ENCODE peak calls at places on chromosomes 4 and X, in seven cellular contexts. F, B, T, L, Y, N and G are unnamed samples.

GRCh38 chr4:164779811-164780216 is 25.9 kb downstream of the SMIM31 start:
- DNase-seq in Y (peak), L (peak), B (peak), T (no peak), N (peak), F (no peak), G (peak)

GRCh38 chrX:38006283-38006682 is at the start of gene SYTL5:
- DNase-seq in F (no peak), B (no peak), T (no peak), L (no peak), N (peak), Y (no peak), G (no peak)

GRCh38 chrX:101232316-101232715 is 12.7 kb downstream of the DRP2 start:
- DNase-seq in Y (no peak), B (no peak), T (no peak), L (peak), F (no peak), N (no peak), G (no peak)

GRCh38 chr4:150367326-150367725 is 214.6 kb upstream of the MAB21L2 start:
- DNase-seq in T (no peak), F (no peak), L (no peak), Y (no peak), N (no peak), B (no peak), G (no peak)

GRCh38 chr4:110780538-110780937 is 157.7 kb upstream of the PITX2 start:
- DNase-seq in Y (no peak), L (no peak), B (no peak), F (no peak), T (no peak), N (no peak), G (no peak)

GRCh38 chr4:5127556-5127955 is 76.3 kb downstream of the STK32B start:
- DNase-seq in T (no peak), N (no peak), B (no peak), Y (peak), F (no peak), L (no peak), G (no peak)

GRCh38 chr4:105474110-105474518 is 252 bp upstream of the PPA2 start:
- DNase-seq in T (no peak), L (no peak), B (no peak), N (peak), F (no peak), Y (no peak), G (no peak)

GRCh38 chrX:97211070-97211469 is 327.4 kb downstream of the RPA4 start:
- DNase-seq in F (no peak), T (no peak), Y (no peak), L (no peak), N (no peak), B (no peak), G (no peak)

GRCh38 chr4:60605651-60606354 is 594.3 kb upstream of the ADGRL3 start:
- DNase-seq in Y (no peak), N (no peak), T (no peak), B (no peak), L (peak), F (no peak), G (no peak)

GRCh38 chr4:163201358-163201757 is 34.7 kb upstream of the NAF1 start:
- DNase-seq in F (no peak), N (no peak), T (no peak), L (no peak), Y (no peak), B (no peak), G (no peak)

GRCh38 chr4:165481458-165481857 is 102.7 kb downstream of the CPE start:
- DNase-seq in L (no peak), B (no peak), Y (no peak), T (no peak), N (no peak), F (no peak), G (no peak)

GRCh38 chr4:128191115-128191897 is 96.3 kb downstream of the PGRMC2 start:
- DNase-seq in N (peak), Y (peak), B (peak), T (peak), L (peak), F (no peak), G (peak)

GRCh38 chr4:55500072-55500471 is 46.6 kb downstream of the CLOCK start:
- DNase-seq in L (no peak), Y (no peak), B (no peak), F (no peak), T (no peak), N (no peak), G (no peak)

GRCh38 chrX:72305286-72306084 is at the start of gene CITED1:
- DNase-seq in F (no peak), L (peak), N (no peak), B (no peak), T (no peak), Y (no peak), G (peak)

GRCh38 chr4:22531226-22531625 is 15.4 kb upstream of the ADGRA3 start:
- DNase-seq in B (no peak), Y (no peak), T (no peak), N (peak), F (no peak), L (no peak), G (no peak)

GRCh38 chr4:18458465-18458864 is 436.9 kb upstream of the LCORL start:
- DNase-seq in B (no peak), L (no peak), N (no peak), Y (no peak), F (no peak), T (no peak), G (no peak)

GRCh38 chr4:123096038-123096437 is 173.6 kb upstream of the NUDT6 start:
- DNase-seq in T (no peak), N (no peak), F (no peak), Y (no peak), B (no peak), L (peak), G (no peak)

GRCh38 chrX:132482632-132483031 is 6.2 kb downstream of the MBNL3 start:
- DNase-seq in Y (no peak), T (no peak), N (no peak), B (no peak), F (no peak), L (no peak), G (no peak)

GRCh38 chr4:60241886-60242285 is 958.2 kb upstream of the ADGRL3 start:
- DNase-seq in L (no peak), N (peak), T (no peak), B (no peak), F (no peak), Y (no peak), G (no peak)

GRCh38 chr4:80492761-80493160 is 157.2 kb downstream of the CFAP299 start:
- DNase-seq in L (no peak), N (peak), T (peak), F (no peak), B (no peak), Y (no peak), G (no peak)

GRCh38 chr4:121952290-121952689 is 430 bp upstream of the TRPC3 start:
- DNase-seq in B (no peak), F (no peak), T (no peak), N (no peak), Y (no peak), L (no peak), G (no peak)

GRCh38 chr4:61886180-61886579 is 686.1 kb downstream of the ADGRL3 start:
- DNase-seq in Y (no peak), N (peak), L (no peak), B (no peak), F (no peak), T (no peak), G (no peak)